ENCODE peak calls at places on chromosomes 2 and 18, in five cellular contexts. One of them, this sample, is unnamed.
A peak's percentile ranks its signal among the peaks of the same experiment; 100 is the strongest.

GRCh38 chr2:69798466-69798908 is 31.0 kb upstream of the GMCL1 start:
- DNase-seq in HepG2: no peak
- DNase-seq in NT2/D1: no peak
- DNase-seq in GM12878: no peak
- DNase-seq in H1: peak; percentile 46
- DNase-seq in this sample: no peak

GRCh38 chr2:219551412-219551811 is 7.6 kb downstream of the TMEM198 start:
- DNase-seq in HepG2: no peak
- DNase-seq in NT2/D1: no peak
- DNase-seq in GM12878: no peak
- DNase-seq in H1: no peak
- DNase-seq in this sample: no peak

GRCh38 chr2:74760875-74761630 is 72.9 kb upstream of the HK2 start:
- DNase-seq in HepG2: no peak
- DNase-seq in NT2/D1: no peak
- DNase-seq in GM12878: no peak
- DNase-seq in H1: no peak
- DNase-seq in this sample: no peak

GRCh38 chr2:43123981-43124666 is 102.3 kb downstream of the ZFP36L2 start:
- DNase-seq in HepG2: no peak
- DNase-seq in NT2/D1: no peak
- DNase-seq in GM12878: no peak
- DNase-seq in H1: no peak
- DNase-seq in this sample: no peak

GRCh38 chr2:164145093-164145987 is 409.5 kb upstream of the FIGN start:
- DNase-seq in HepG2: no peak
- DNase-seq in NT2/D1: no peak
- DNase-seq in GM12878: no peak
- DNase-seq in H1: no peak
- DNase-seq in this sample: no peak

GRCh38 chr2:218074031-218074430 is 5.0 kb downstream of the RUFY4 start:
- DNase-seq in HepG2: peak; percentile 40
- DNase-seq in NT2/D1: peak; percentile 22
- DNase-seq in GM12878: no peak
- DNase-seq in H1: peak; percentile 86
- DNase-seq in this sample: peak; percentile 62

GRCh38 chr18:42271656-42272355 is 316.8 kb downstream of the PIK3C3 start:
- DNase-seq in HepG2: no peak
- DNase-seq in NT2/D1: no peak
- DNase-seq in GM12878: no peak
- DNase-seq in H1: no peak
- DNase-seq in this sample: no peak

GRCh38 chr18:46071894-46072867 is at the start of gene PSTPIP2:
- DNase-seq in HepG2: no peak
- DNase-seq in NT2/D1: no peak
- DNase-seq in GM12878: no peak
- DNase-seq in H1: peak; percentile 73
- DNase-seq in this sample: peak; percentile 58

GRCh38 chr2:217593732-217594131 is 409.1 kb downstream of the TNS1 start:
- DNase-seq in HepG2: no peak
- DNase-seq in NT2/D1: no peak
- DNase-seq in GM12878: no peak
- DNase-seq in H1: no peak
- DNase-seq in this sample: no peak

GRCh38 chr2:172467382-172467781 is 40.0 kb downstream of the ITGA6 start:
- DNase-seq in HepG2: no peak
- DNase-seq in NT2/D1: no peak
- DNase-seq in GM12878: no peak
- DNase-seq in H1: no peak
- DNase-seq in this sample: no peak

GRCh38 chr2:121073320-121074210 is 211.4 kb downstream of the TFCP2L1 start:
- DNase-seq in HepG2: no peak
- DNase-seq in NT2/D1: no peak
- DNase-seq in GM12878: no peak
- DNase-seq in H1: no peak
- DNase-seq in this sample: no peak

GRCh38 chr2:82790277-82791021 is 1668.6 kb downstream of the SUCLG1 start:
- DNase-seq in HepG2: peak; percentile 7
- DNase-seq in NT2/D1: no peak
- DNase-seq in GM12878: no peak
- DNase-seq in H1: no peak
- DNase-seq in this sample: no peak

GRCh38 chr2:106094101-106094860 is 99.8 kb downstream of the UXS1 start:
- DNase-seq in HepG2: no peak
- DNase-seq in NT2/D1: no peak
- DNase-seq in GM12878: no peak
- DNase-seq in H1: peak; percentile 20
- DNase-seq in this sample: no peak

GRCh38 chr2:61543062-61543461 is 4.9 kb upstream of the XPO1 start:
- DNase-seq in HepG2: no peak
- DNase-seq in NT2/D1: no peak
- DNase-seq in GM12878: no peak
- DNase-seq in H1: no peak
- DNase-seq in this sample: no peak

GRCh38 chr2:38374978-38375377 is 2.1 kb downstream of the ATL2 start:
- DNase-seq in HepG2: no peak
- DNase-seq in NT2/D1: no peak
- DNase-seq in GM12878: no peak
- DNase-seq in H1: no peak
- DNase-seq in this sample: no peak

GRCh38 chr2:46333912-46334311 is 36.7 kb downstream of the EPAS1 start:
- DNase-seq in HepG2: no peak
- DNase-seq in NT2/D1: no peak
- DNase-seq in GM12878: no peak
- DNase-seq in H1: no peak
- DNase-seq in this sample: no peak

GRCh38 chr2:129301431-129301913 is 678.0 kb upstream of the RAB6C start:
- DNase-seq in HepG2: no peak
- DNase-seq in NT2/D1: no peak
- DNase-seq in GM12878: no peak
- DNase-seq in H1: no peak
- DNase-seq in this sample: no peak

GRCh38 chr2:157627594-157628281 is 926 bp downstream of the ACVR1C start:
- DNase-seq in HepG2: no peak
- DNase-seq in NT2/D1: no peak
- DNase-seq in GM12878: no peak
- DNase-seq in H1: no peak
- DNase-seq in this sample: peak; percentile 4

GRCh38 chr18:60202702-60203101 is 169.9 kb downstream of the MC4R start:
- DNase-seq in HepG2: no peak
- DNase-seq in NT2/D1: no peak
- DNase-seq in GM12878: no peak
- DNase-seq in H1: no peak
- DNase-seq in this sample: no peak

GRCh38 chr2:154400891-154401290 is 297.6 kb upstream of the KCNJ3 start:
- DNase-seq in HepG2: no peak
- DNase-seq in NT2/D1: no peak
- DNase-seq in GM12878: no peak
- DNase-seq in H1: no peak
- DNase-seq in this sample: no peak

GRCh38 chr18:80109676-80110078 is 615 bp downstream of the ADNP2 start:
- DNase-seq in HepG2: no peak
- DNase-seq in NT2/D1: no peak
- DNase-seq in GM12878: no peak
- DNase-seq in H1: peak; percentile 71
- DNase-seq in this sample: no peak

GRCh38 chr2:79087785-79088364 is at the start of gene REG1B:
- DNase-seq in HepG2: no peak
- DNase-seq in NT2/D1: no peak
- DNase-seq in GM12878: no peak
- DNase-seq in H1: no peak
- DNase-seq in this sample: no peak

GRCh38 chr2:14418110-14418509 is 214.4 kb upstream of the LRATD1 start:
- DNase-seq in HepG2: no peak
- DNase-seq in NT2/D1: no peak
- DNase-seq in GM12878: no peak
- DNase-seq in H1: no peak
- DNase-seq in this sample: no peak

GRCh38 chr2:27573452-27573851 is 9.4 kb upstream of the ZNF512 start:
- DNase-seq in HepG2: no peak
- DNase-seq in NT2/D1: no peak
- DNase-seq in GM12878: no peak
- DNase-seq in H1: no peak
- DNase-seq in this sample: no peak

GRCh38 chr2:58866040-58866439 is 624.9 kb upstream of the FANCL start:
- DNase-seq in HepG2: no peak
- DNase-seq in NT2/D1: peak; percentile 73
- DNase-seq in GM12878: peak; percentile 21
- DNase-seq in H1: peak; percentile 52
- DNase-seq in this sample: no peak

DNA sequence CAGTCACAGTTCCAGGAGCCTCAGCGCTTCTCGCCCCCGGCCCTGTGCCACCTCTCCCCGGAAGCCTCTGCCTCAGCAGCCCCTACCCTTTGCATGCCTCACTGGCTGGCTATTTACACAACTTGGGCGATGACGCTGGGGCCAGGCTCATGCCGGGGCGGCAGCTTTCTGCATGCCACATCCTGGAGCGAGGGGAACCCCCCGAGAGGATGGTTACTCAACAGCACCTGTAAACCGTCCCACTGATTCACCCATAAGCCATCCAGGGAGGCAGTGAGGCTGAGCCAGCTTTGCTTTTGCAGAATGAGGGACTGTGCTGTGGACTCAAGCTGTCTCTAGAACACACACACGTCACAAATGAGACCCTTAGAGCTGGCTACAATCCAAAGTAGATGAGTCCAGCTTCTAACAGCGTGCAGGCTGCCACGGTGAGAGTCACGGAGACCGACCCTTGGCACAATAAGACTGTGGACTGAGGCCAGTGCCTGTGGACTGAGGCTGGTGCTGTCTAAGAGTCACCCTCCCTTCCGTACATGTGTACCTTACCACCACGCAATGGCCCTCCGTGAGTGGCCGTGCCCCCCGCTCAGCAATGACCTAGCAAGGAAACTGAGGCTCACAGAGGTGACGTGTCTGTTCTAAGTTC is 45.6 kb upstream of the ODC1 start:
- DNase-seq in HepG2: peak; percentile 68
- DNase-seq in NT2/D1: no peak
- DNase-seq in GM12878: peak; percentile 56
- DNase-seq in H1: peak; percentile 29
- DNase-seq in this sample: no peak
- TF ChIP-seq SUZ12 in HepG2: no peak
- TF ChIP-seq SUZ12 in NT2/D1: no peak
- TF ChIP-seq SUZ12 in GM12878: no peak
- TF ChIP-seq SUZ12 in H1: no peak
- TF ChIP-seq SUZ12 in this sample: no peak

GRCh38 chr2:213227458-213227857 is 56.8 kb upstream of the SPAG16 start:
- DNase-seq in HepG2: no peak
- DNase-seq in NT2/D1: no peak
- DNase-seq in GM12878: peak; percentile 88
- DNase-seq in H1: no peak
- DNase-seq in this sample: no peak

GRCh38 chr2:213228638-213229037 is 55.6 kb upstream of the SPAG16 start:
- DNase-seq in HepG2: no peak
- DNase-seq in NT2/D1: no peak
- DNase-seq in GM12878: no peak
- DNase-seq in H1: no peak
- DNase-seq in this sample: no peak

GRCh38 chr2:213232649-213233437 is 51.4 kb upstream of the SPAG16 start:
- DNase-seq in HepG2: no peak
- DNase-seq in NT2/D1: peak; percentile 50
- DNase-seq in GM12878: peak; percentile 100
- DNase-seq in H1: no peak
- DNase-seq in this sample: no peak

GRCh38 chr2:213231966-213232365 is 52.3 kb upstream of the SPAG16 start:
- DNase-seq in HepG2: no peak
- DNase-seq in NT2/D1: no peak
- DNase-seq in GM12878: no peak
- DNase-seq in H1: no peak
- DNase-seq in this sample: no peak

DNA sequence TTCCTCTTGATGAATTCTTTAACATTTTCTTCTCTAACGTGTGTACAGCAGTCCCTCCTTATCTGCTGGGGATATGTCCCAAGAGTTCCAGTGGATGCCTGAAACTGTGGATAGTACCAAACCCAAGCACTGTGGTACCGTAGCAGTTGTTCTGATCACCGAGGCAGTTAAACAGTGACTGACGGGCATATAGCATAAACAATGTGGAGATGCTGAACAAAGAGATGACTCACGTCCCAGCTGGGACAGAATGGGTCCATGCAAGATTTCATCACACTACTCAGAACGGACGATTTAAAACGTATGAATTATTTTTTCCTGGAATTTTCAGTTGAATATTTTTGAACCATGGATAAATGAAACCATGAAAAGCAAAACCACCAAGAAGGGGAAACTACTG is 54.5 kb upstream of the SPAG16 start:
- DNase-seq in HepG2: peak; percentile 42
- DNase-seq in NT2/D1: no peak
- DNase-seq in GM12878: no peak
- DNase-seq in H1: no peak
- DNase-seq in this sample: no peak
- TF ChIP-seq SUZ12 in HepG2: no peak
- TF ChIP-seq SUZ12 in NT2/D1: no peak
- TF ChIP-seq SUZ12 in GM12878: no peak
- TF ChIP-seq SUZ12 in H1: no peak
- TF ChIP-seq SUZ12 in this sample: no peak

DNA sequence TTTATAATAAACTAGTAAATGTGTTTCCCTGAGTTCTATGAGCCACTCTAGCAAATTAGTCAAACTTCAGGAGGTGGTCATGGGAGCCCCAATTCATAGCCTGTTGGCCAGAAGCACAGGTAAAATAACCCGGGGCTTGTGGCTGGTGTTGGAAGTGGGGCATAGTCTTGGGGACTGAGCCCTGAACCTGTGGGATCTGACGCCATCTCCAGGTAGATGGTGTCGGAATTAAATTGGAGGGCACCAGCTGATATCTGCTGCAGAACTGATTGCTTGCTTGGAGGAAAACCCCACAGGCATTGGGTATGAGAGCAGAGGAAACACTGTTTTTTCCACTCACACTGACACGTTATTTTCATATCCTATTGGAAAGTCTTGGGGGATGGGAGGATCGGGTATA is 14.1 kb downstream of the NMS start:
- DNase-seq in HepG2: no peak
- DNase-seq in NT2/D1: no peak
- DNase-seq in GM12878: no peak
- DNase-seq in H1: no peak
- DNase-seq in this sample: no peak
- TF ChIP-seq SUZ12 in HepG2: no peak
- TF ChIP-seq SUZ12 in NT2/D1: no peak
- TF ChIP-seq SUZ12 in GM12878: no peak
- TF ChIP-seq SUZ12 in H1: no peak
- TF ChIP-seq SUZ12 in this sample: no peak

GRCh38 chr2:215420471-215420935 is 15.4 kb downstream of the FN1 start:
- DNase-seq in HepG2: peak; percentile 92
- DNase-seq in NT2/D1: no peak
- DNase-seq in GM12878: no peak
- DNase-seq in H1: no peak
- DNase-seq in this sample: no peak

GRCh38 chr2:215418064-215418963 is 17.6 kb downstream of the FN1 start:
- DNase-seq in HepG2: peak; percentile 89
- DNase-seq in NT2/D1: no peak
- DNase-seq in GM12878: no peak
- DNase-seq in H1: no peak
- DNase-seq in this sample: no peak

GRCh38 chr2:215417400-215417951 is 18.4 kb downstream of the FN1 start:
- DNase-seq in HepG2: peak; percentile 93
- DNase-seq in NT2/D1: no peak
- DNase-seq in GM12878: no peak
- DNase-seq in H1: no peak
- DNase-seq in this sample: no peak

GRCh38 chr2:215419769-215420470 is 15.9 kb downstream of the FN1 start:
- DNase-seq in HepG2: peak; percentile 87
- DNase-seq in NT2/D1: no peak
- DNase-seq in GM12878: no peak
- DNase-seq in H1: no peak
- DNase-seq in this sample: no peak

GRCh38 chr2:215419113-215419512 is 16.8 kb downstream of the FN1 start:
- DNase-seq in HepG2: no peak
- DNase-seq in NT2/D1: no peak
- DNase-seq in GM12878: no peak
- DNase-seq in H1: no peak
- DNase-seq in this sample: no peak
- TF ChIP-seq SUZ12 in HepG2: no peak
- TF ChIP-seq SUZ12 in NT2/D1: no peak
- TF ChIP-seq SUZ12 in GM12878: no peak
- TF ChIP-seq SUZ12 in H1: no peak
- TF ChIP-seq SUZ12 in this sample: no peak